ENCODE peak calls at places on chromosomes 1 and 21, in five cellular contexts. Q is AG08395; F is A549; O is stimulated activated CD4-positive, alpha-beta T cell treated with anti-CD3 and anti-CD28 coated beads, TNF-alpha, amount 100 ng/mL, for 4 hours; L is Right ventricle myocardium superior. A is an unnamed sample.

GRCh38 chr1:193448682-193449461 is 262.5 kb upstream of the B3GALT2 start:
- DNase-seq in Q (no peak), F (no peak), L (no peak), O (no peak), A (no peak)

GRCh38 chr21:38171723-38172344 is 85.0 kb upstream of the KCNJ15 start:
- DNase-seq in O (no peak), Q (peak; percentile 55), F (no peak), L (no peak), A (no peak)

GRCh38 chr1:244097523-244098390 is 46.7 kb downstream of the ZBTB18 start:
- DNase-seq in L (no peak), O (no peak), F (no peak), Q (no peak), A (no peak)

GRCh38 chr21:40976198-40977114 is 129.5 kb upstream of the DSCAM start:
- DNase-seq in O (no peak), Q (no peak), L (no peak), F (no peak), A (no peak)

GRCh38 chr1:24315391-24315790 is 3.8 kb upstream of the GRHL3 start:
- DNase-seq in F (no peak), L (no peak), Q (peak; percentile 34), O (no peak), A (no peak)

GRCh38 chr1:2416403-2416802 is 4.0 kb upstream of the PEX10 start:
- DNase-seq in L (no peak), Q (no peak), F (no peak), O (no peak), A (no peak)

GRCh38 chr1:26574018-26574417 is 44.5 kb downstream of the RPS6KA1 start:
- DNase-seq in Q (no peak), L (no peak), F (no peak), O (no peak), A (no peak)

GRCh38 chr1:212667223-212668139 is 32.2 kb downstream of the BATF3 start:
- DNase-seq in F (peak; percentile 78), Q (peak; percentile 94), O (no peak), L (no peak), A (no peak)

GRCh38 chr1:248622491-248623106 is 12.3 kb downstream of the OR2T11 start:
- DNase-seq in Q (peak; percentile 58), O (no peak), F (peak; percentile 44), L (no peak), A (no peak)

GRCh38 chr1:158998781-158999161 is 10.9 kb upstream of the IFI16 start:
- DNase-seq in O (peak; percentile 36), Q (peak; percentile 39), L (peak; percentile 70), F (peak; percentile 31), A (peak; percentile 74)

GRCh38 chr1:225422033-225422605 is 5.7 kb downstream of the LBR start:
- DNase-seq in O (no peak), Q (no peak), F (no peak), L (no peak), A (no peak)

GRCh38 chr1:43359696-43360095 is 915 bp downstream of the CDC20 start:
- DNase-seq in O (no peak), L (no peak), Q (no peak), F (no peak), A (no peak)

GRCh38 chr1:222629921-222630535 is 12.1 kb downstream of the MIA3 start:
- DNase-seq in Q (no peak), L (no peak), F (no peak), O (no peak), A (no peak)

GRCh38 chr1:207430602-207431001 is 23.5 kb upstream of the CR2 start:
- DNase-seq in O (no peak), L (no peak), F (no peak), Q (no peak), A (no peak)

GRCh38 chr1:176880954-176881595 is 283.4 kb downstream of the ASTN1 start:
- DNase-seq in O (no peak), L (peak; percentile 71), F (peak; percentile 66), Q (peak; percentile 85), A (peak; percentile 81)

GRCh38 chr1:43729816-43730463 is 22.6 kb downstream of the ST3GAL3 start:
- DNase-seq in F (no peak), Q (peak; percentile 41), L (no peak), O (no peak), A (no peak)

GRCh38 chr1:177383715-177384114 is 213.0 kb downstream of the BRINP2 start:
- DNase-seq in F (no peak), O (no peak), L (no peak), Q (no peak), A (no peak)

GRCh38 chr1:167434306-167434705 is 84.0 kb downstream of the CD247 start:
- DNase-seq in L (no peak), O (no peak), Q (no peak), F (no peak), A (no peak)

GRCh38 chr1:30752651-30752908 is 5.0 kb downstream of the LAPTM5 start:
- DNase-seq in L (no peak), F (no peak), Q (no peak), O (no peak), A (no peak)

GRCh38 chr1:229136817-229137216 is 134.1 kb upstream of the RAB4A start:
- DNase-seq in F (no peak), L (no peak), Q (no peak), O (no peak), A (no peak)

GRCh38 chr1:7012461-7012924 is 227.2 kb downstream of the CAMTA1 start:
- DNase-seq in L (no peak), O (no peak), Q (no peak), F (no peak), A (no peak)

A was measured in sigmoid colon.